ENCODE peak calls at places on chromosomes 12 and 14, in nine cellular contexts. Z is ascending aorta, D is neural crest cell, W is fibroblast of the aortic adventitia, Y is cardiac fibroblast, R is coronary artery, I is astrocyte of the spinal cord, H is fibroblast of lung, V is Calu3. F is an unnamed sample.

GRCh38 chr14:55847766-55848165 is 267.8 kb downstream of the KTN1 start:
- DNase-seq in V (no peak), Z (no peak), I (peak), D (no peak), Y (peak), R (no peak), W (peak), H (peak), F (no peak)

GRCh38 chr14:66043921-66044320 is 442.2 kb upstream of the CCDC196 start:
- DNase-seq in I (no peak), V (no peak), Z (no peak), Y (peak), D (no peak), R (no peak), H (peak), W (peak), F (no peak)

GRCh38 chr12:116881325-116881866 is at the start of gene HRK:
- DNase-seq in Y (no peak), D (no peak), W (no peak), R (no peak), I (no peak), V (peak), H (no peak), Z (no peak), F (no peak)

GRCh38 chr14:61652526-61653262 is 42.6 kb upstream of the HIF1A start:
- DNase-seq in V (no peak), D (no peak), Y (peak), W (no peak), H (no peak), Z (no peak), I (no peak), R (no peak), F (no peak)

GRCh38 chr14:47300801-47301200 is 374.6 kb downstream of the MDGA2 start:
- DNase-seq in V (no peak), I (peak), W (no peak), R (no peak), D (no peak), H (peak), Y (no peak), Z (no peak), F (no peak)

GRCh38 chr14:95200404-95200803 is 43.1 kb upstream of the DICER1 start:
- DNase-seq in H (no peak), D (no peak), W (no peak), R (peak), Y (no peak), I (no peak), Z (no peak), V (no peak), F (peak)

GRCh38 chr12:92570056-92570753 is 132.6 kb upstream of the PLEKHG7 start:
- DNase-seq in W (peak), D (peak), Y (peak), V (peak), I (peak), R (no peak), H (peak), Z (peak), F (no peak)

GRCh38 chr12:94714378-94714777 is 64.0 kb upstream of the TMCC3 start:
- DNase-seq in I (peak), Y (peak), D (no peak), W (peak), Z (no peak), H (peak), R (no peak), V (no peak), F (no peak)

GRCh38 chr14:99757331-99758070 is 35.7 kb upstream of the EML1 start:
- DNase-seq in Z (no peak), W (peak), Y (peak), V (no peak), I (peak), H (peak), R (no peak), D (no peak), F (peak)

GRCh38 chr12:24544368-24544767 is 404.5 kb downstream of the BCAT1 start:
- DNase-seq in H (no peak), Z (no peak), V (no peak), R (no peak), W (no peak), I (no peak), D (no peak), Y (no peak), F (no peak)

GRCh38 chr14:49586673-49587460 is 687 bp upstream of the RPS29 start:
- DNase-seq in R (no peak), D (peak), V (peak), W (peak), Z (no peak), Y (peak), H (peak), I (peak), F (no peak)

GRCh38 chr14:91170504-91171121 is 56.7 kb downstream of the DGLUCY start:
- DNase-seq in V (no peak), D (no peak), R (no peak), W (peak), H (peak), I (peak), Y (no peak), Z (no peak), F (no peak)

GRCh38 chr14:34355584-34356266 is 106.3 kb downstream of the SPTSSA start:
- DNase-seq in I (peak), H (peak), D (no peak), Z (no peak), V (no peak), W (peak), R (no peak), Y (peak), F (no peak)

GRCh38 chr12:26937443-26937862 is 328 bp downstream of the INTS13 start:
- DNase-seq in I (no peak), D (no peak), W (no peak), R (no peak), V (no peak), Y (no peak), H (no peak), Z (no peak), F (no peak)
- TF ChIP-seq CTCF in I (no peak), D (no peak), W (no peak), R (no peak), V (no peak), Y (no peak), H (no peak), Z (no peak), F (no peak)

GRCh38 chr12:55755246-55755645 is 12.3 kb downstream of the GDF11 start:
- DNase-seq in Y (no peak), V (no peak), D (no peak), H (no peak), I (no peak), Z (no peak), R (no peak), W (no peak), F (no peak)
- TF ChIP-seq CTCF in Y (no peak), V (no peak), D (no peak), H (no peak), I (no peak), Z (no peak), R (no peak), W (no peak), F (no peak)

GRCh38 chr12:53031616-53032015 is 18.2 kb upstream of the TNS2 start:
- DNase-seq in V (no peak), I (no peak), D (no peak), Z (no peak), W (no peak), Y (no peak), H (no peak), R (no peak), F (no peak)
- TF ChIP-seq CTCF in V (no peak), I (no peak), D (no peak), Z (no peak), W (no peak), Y (no peak), H (no peak), R (no peak), F (no peak)

DNA sequence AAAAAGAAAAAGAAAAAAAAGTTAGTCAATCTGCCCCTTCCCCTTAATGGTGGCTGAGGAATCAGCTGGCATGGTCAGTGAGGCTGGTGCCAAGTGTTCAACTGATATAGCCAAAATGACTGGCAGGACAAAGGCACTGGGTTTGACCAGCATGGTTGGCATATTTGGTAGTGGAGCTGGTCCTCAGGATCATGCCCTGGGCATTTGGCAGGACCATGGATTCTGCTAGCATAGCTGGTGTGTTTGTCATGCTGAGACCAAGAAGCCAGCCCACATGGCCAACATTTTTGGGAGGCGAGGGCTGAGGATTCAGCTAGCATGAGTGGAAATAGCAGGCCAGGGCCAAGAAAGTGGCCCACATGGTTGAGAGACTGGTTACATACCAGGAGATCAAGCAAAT is 136.5 kb downstream of the FBXL14 start:
- DNase-seq in V (no peak), Z (peak), I (peak), H (peak), D (no peak), R (peak), Y (peak), W (peak), F (no peak)
- TF ChIP-seq CTCF in V (no peak), Z (no peak), I (no peak), H (no peak), D (no peak), R (no peak), Y (no peak), W (no peak), F (no peak)

GRCh38 chr12:32761716-32762115 is 6.0 kb upstream of the YARS2 start:
- DNase-seq in R (no peak), W (no peak), I (no peak), D (no peak), V (no peak), H (no peak), Z (no peak), Y (no peak), F (no peak)

GRCh38 chr12:32768518-32768917 is 12.8 kb upstream of the YARS2 start:
- DNase-seq in W (no peak), V (no peak), H (no peak), D (no peak), R (no peak), Z (no peak), Y (no peak), I (no peak), F (no peak)

GRCh38 chr12:32765906-32766305 is 10.2 kb upstream of the YARS2 start:
- DNase-seq in I (no peak), W (peak), V (no peak), D (no peak), Z (no peak), Y (peak), R (no peak), H (peak), F (no peak)
- TF ChIP-seq CTCF in I (no peak), W (no peak), V (no peak), D (no peak), Z (no peak), Y (no peak), R (no peak), H (no peak), F (no peak)

GRCh38 chr14:54637829-54638446 is 71.0 kb downstream of the SAMD4A start:
- DNase-seq in R (no peak), H (peak), W (peak), D (no peak), I (peak), V (no peak), Z (no peak), Y (peak), F (no peak)
- TF ChIP-seq CTCF in R (no peak), H (no peak), W (no peak), D (no peak), I (no peak), V (no peak), Z (no peak), Y (no peak), F (no peak)

DNA sequence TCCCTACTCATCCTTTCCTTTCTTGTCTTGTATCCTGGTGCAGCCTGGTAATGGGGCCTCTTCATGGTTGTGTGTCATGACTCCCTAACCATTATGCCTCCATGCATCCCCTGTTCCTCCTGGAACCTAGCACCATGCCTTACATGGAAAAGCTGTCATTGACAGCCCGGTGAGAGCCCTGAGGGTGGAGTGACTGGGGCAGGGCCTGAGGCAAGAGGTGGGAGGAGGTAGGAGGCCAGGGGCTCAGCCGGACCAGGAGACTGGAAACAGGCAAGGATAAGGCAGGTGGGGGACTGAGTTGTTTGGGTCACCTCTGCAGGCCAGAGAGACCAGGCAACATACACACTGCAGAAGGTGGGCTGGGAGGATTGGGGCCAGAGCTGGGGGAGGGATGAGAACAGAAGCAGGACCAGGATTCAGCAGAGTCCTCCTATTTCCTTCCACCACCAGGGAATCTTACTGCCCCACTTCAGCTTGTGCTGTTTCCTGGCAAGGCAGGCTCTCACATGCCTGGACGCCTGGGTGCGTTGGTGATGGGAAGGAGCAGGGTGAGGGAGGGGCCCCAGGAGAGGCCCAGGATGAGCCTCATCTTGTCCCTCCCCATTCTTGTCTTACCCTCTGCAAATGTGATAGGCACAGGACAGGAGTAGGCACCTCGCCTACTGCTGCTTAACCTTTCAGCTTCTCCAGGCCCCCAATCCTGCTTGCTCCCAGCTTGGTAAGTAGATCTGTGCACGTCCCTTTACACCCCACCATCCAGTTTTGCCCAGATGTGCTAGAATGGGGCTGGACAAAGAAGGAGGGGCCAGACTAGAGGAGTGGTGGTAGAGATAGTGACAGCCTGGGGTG is at the start of gene LTB4R2:
- DNase-seq in D (no peak), H (no peak), W (no peak), Y (no peak), V (no peak), Z (no peak), I (no peak), R (no peak), F (no peak)
- TF ChIP-seq CTCF in D (no peak), H (no peak), W (no peak), Y (no peak), V (no peak), Z (no peak), I (no peak), R (no peak), F (no peak)

GRCh38 chr12:55820679-55821078 is 2.8 kb downstream of the ORMDL2 start:
- DNase-seq in Z (peak), I (peak), R (no peak), H (no peak), D (no peak), V (no peak), Y (peak), W (peak), F (no peak)
- TF ChIP-seq CTCF in Z (no peak), I (peak), R (no peak), H (peak), D (peak), V (no peak), Y (peak), W (peak), F (no peak)